ENCODE peak calls at places on chromosomes 11 and 22, in seven cellular contexts. Y is A673, J is cardiac muscle cell, N is esophagus squamous epithelium, F is body of pancreas, X is fibroblast of lung, Q is WERI-Rb-1. K is an unnamed sample.

GRCh38 chr11:62680825-62681240 is 2.0 kb upstream of the UBXN1 start:
- DNase-seq in Y (peak; percentile 89), N (no peak), F (peak; percentile 69), J (peak; percentile 71), X (peak; percentile 89), Q (peak; percentile 68), K (peak; percentile 70)

GRCh38 chr11:36165638-36166389 is 123.4 kb downstream of the COMMD9 start:
- DNase-seq in J (no peak), F (no peak), Y (peak; percentile 82), Q (no peak), N (no peak), X (peak; percentile 36), K (no peak)

GRCh38 chr11:71421392-71421950 is 26.7 kb downstream of the DHCR7 start:
- DNase-seq in X (no peak), Q (no peak), F (no peak), N (no peak), J (no peak), Y (no peak), K (no peak)

GRCh38 chr11:60005360-60005759 is 11.6 kb upstream of the OOSP4B start:
- DNase-seq in J (no peak), Y (no peak), N (no peak), X (no peak), F (no peak), Q (no peak), K (no peak)

GRCh38 chr22:41021655-41022454 is 70.5 kb upstream of the EP300 start:
- DNase-seq in F (peak; percentile 75), N (no peak), X (peak; percentile 68), Q (peak; percentile 76), J (peak; percentile 77), Y (peak; percentile 76), K (peak; percentile 68)

GRCh38 chr11:70312401-70313357 is 42.2 kb downstream of the PPFIA1 start:
- DNase-seq in N (no peak), F (no peak), Y (no peak), J (peak; percentile 60), X (no peak), Q (no peak), K (no peak)

GRCh38 chr22:28799834-28800307 is 498 bp downstream of the XBP1 start:
- DNase-seq in J (peak; percentile 73), Y (peak; percentile 22), X (peak; percentile 65), Q (peak; percentile 24), N (no peak), F (peak; percentile 66), K (peak; percentile 71)

GRCh38 chr11:125939081-125939521 is 6.7 kb upstream of the VSIG10L2 start:
- DNase-seq in N (no peak), Q (no peak), X (no peak), J (no peak), Y (no peak), F (no peak), K (peak; percentile 57)

GRCh38 chr22:44913198-44913983 is 96.4 kb downstream of the PHF21B start:
- DNase-seq in F (no peak), N (no peak), Y (no peak), Q (no peak), X (no peak), J (no peak), K (no peak)

GRCh38 chr11:44916797-44917196 is 33.9 kb downstream of the TP53I11 start:
- DNase-seq in Q (no peak), N (no peak), F (no peak), X (no peak), Y (no peak), J (no peak), K (no peak)

GRCh38 chr11:68009391-68010000 is 631 bp upstream of the ALDH3B1 start:
- DNase-seq in J (no peak), F (peak; percentile 75), Q (no peak), N (no peak), X (peak; percentile 62), Y (no peak), K (no peak)

GRCh38 chr11:118202599-118203422 is 22.0 kb downstream of the JAML start:
- DNase-seq in Q (no peak), J (no peak), F (peak; percentile 32), X (no peak), Y (no peak), N (no peak), K (no peak)

GRCh38 chr22:24418786-24419479 is 8.5 kb upstream of the ADORA2A start:
- DNase-seq in X (no peak), J (no peak), F (no peak), Y (no peak), N (no peak), Q (no peak), K (no peak)

GRCh38 chr22:24420072-24420976 is 7.1 kb upstream of the ADORA2A start:
- DNase-seq in Q (no peak), F (no peak), J (no peak), Y (no peak), N (no peak), X (no peak), K (no peak)

GRCh38 chr22:24420977-24421343 is 6.4 kb upstream of the ADORA2A start:
- DNase-seq in F (no peak), J (no peak), N (no peak), Y (no peak), Q (no peak), X (no peak), K (no peak)

GRCh38 chr22:24417901-24418641 is 9.3 kb upstream of the ADORA2A start:
- DNase-seq in Y (no peak), Q (no peak), J (no peak), X (no peak), F (no peak), N (no peak), K (no peak)

GRCh38 chr22:24419480-24419860 is 7.9 kb upstream of the ADORA2A start:
- DNase-seq in F (no peak), Y (no peak), X (no peak), J (no peak), N (no peak), Q (no peak), K (no peak)
- H3K27ac ChIP-seq in F (no peak overlapping the region), Y (no peak overlapping the region), X (no peak overlapping the region), J (peak overlapping the region; percentile 39), N (no peak overlapping the region), Q (no peak overlapping the region), K (peak overlapping the region; percentile 52)

DNA sequence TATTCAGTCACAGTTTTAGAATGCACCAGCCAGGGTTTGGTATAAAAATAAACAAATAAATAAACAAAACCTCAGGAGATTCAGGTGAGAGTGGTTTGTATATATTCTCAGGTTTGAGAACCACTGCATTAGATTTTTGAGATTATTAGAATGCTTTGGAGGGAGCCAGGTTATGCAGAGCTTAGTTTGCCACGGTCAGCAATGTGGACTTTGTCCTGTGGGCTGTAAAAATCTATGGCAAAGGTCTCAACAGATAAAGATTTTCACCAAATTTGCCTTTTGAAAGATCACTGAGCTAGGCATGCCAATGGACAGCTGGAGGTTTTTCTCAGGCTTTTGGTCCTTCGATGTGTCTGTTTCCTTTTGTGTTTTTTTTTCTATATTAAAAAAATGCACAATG is 650.1 kb upstream of the RAG2 start:
- DNase-seq in Q (no peak), F (no peak), Y (no peak), X (no peak), N (no peak), J (no peak), K (no peak)
- H3K9me3 ChIP-seq in Q (no peaks in the 10 kb centered on the region), F (no peaks in the 10 kb centered on the region), Y (no peaks in the 10 kb centered on the region), X (no peaks in the 10 kb centered on the region), N (no peaks in the 10 kb centered on the region), J (no peaks in the 10 kb centered on the region), K (no peaks in the 10 kb centered on the region)

GRCh38 chr11:120576606-120577005 is 65.1 kb downstream of the GRIK4 start:
- DNase-seq in N (no peak), J (no peak), Q (no peak), X (no peak), F (no peak), Y (no peak), K (no peak)
- H3K27me3 ChIP-seq in N (no peaks in the 10 kb centered on the region), J (peaks cover 43% of the 10 kb centered on the region), Q (no peaks in the 10 kb centered on the region), X (peaks cover 9% of the 10 kb centered on the region), F (no peaks in the 10 kb centered on the region), Y (peaks cover 11% of the 10 kb centered on the region), K (no peaks in the 10 kb centered on the region)

GRCh38 chr11:109707411-109707810 is 285.4 kb downstream of the C11orf87 start:
- DNase-seq in X (no peak), Y (no peak), Q (no peak), N (no peak), F (no peak), J (no peak), K (no peak)
- H3K27ac ChIP-seq in X (no peak overlapping the region), Y (no peak overlapping the region), Q (no peak overlapping the region), N (no peak overlapping the region), F (no peak overlapping the region), J (no peak overlapping the region), K (no peak overlapping the region)

GRCh38 chr22:49209452-49210195 is 618.0 kb downstream of the BRD1 start:
- DNase-seq in Y (peak; percentile 91), Q (peak; percentile 54), F (peak; percentile 36), X (no peak), N (no peak), J (no peak), K (peak; percentile 28)
- H3K9me3 ChIP-seq in Y (no peaks in the 10 kb centered on the region), Q (no peaks in the 10 kb centered on the region), F (no peaks in the 10 kb centered on the region), X (no peaks in the 10 kb centered on the region), N (no peaks in the 10 kb centered on the region), J (no peaks in the 10 kb centered on the region), K (no peaks in the 10 kb centered on the region)

K was measured in right atrium auricular region.